ENCODE peak calls at places on chromosomes 16 and 17, in eight cellular contexts. B is right lobe of liver, G is adrenal gland, J is sigmoid colon, R is IMR-90, X is K562, E is uterus, C is ovary. H is an unnamed sample.

GRCh38 chr16:85420501-85421337 is 192.4 kb upstream of the GSE1 start:
- DNase-seq in C (peak; percentile 71), B (peak; percentile 78), E (peak; percentile 35), J (peak; percentile 72), X (peak; percentile 94), R (peak; percentile 20), G (no peak), H (peak; percentile 76)

GRCh38 chr16:54928421-54929089 is 2.1 kb upstream of the IRX5 start:
- DNase-seq in C (no peak), R (no peak), E (peak; percentile 55), J (no peak), B (peak; percentile 70), G (peak; percentile 81), X (peak; percentile 70), H (peak; percentile 54)

GRCh38 chr16:77213542-77214108 is 14.4 kb downstream of the SYCE1L start:
- DNase-seq in J (no peak), R (peak; percentile 86), C (no peak), X (no peak), B (no peak), E (peak; percentile 37), G (peak; percentile 75), H (no peak)

GRCh38 chr17:74786411-74787097 is 10.4 kb upstream of the NAT9 start:
- DNase-seq in E (no peak), R (no peak), J (no peak), B (no peak), C (no peak), G (no peak), X (no peak), H (no peak)

GRCh38 chr16:10172848-10173655 is 9.2 kb downstream of the GRIN2A start:
- DNase-seq in R (no peak), E (no peak), C (no peak), B (no peak), J (no peak), G (no peak), X (no peak), H (no peak)

GRCh38 chr17:47789611-47790520 is 31.7 kb downstream of the OSBPL7 start:
- DNase-seq in B (no peak), X (peak; percentile 26), J (no peak), E (no peak), C (peak; percentile 49), R (peak; percentile 38), G (peak; percentile 72), H (peak; percentile 71)

GRCh38 chr17:82592751-82593589 is 55.3 kb downstream of the WDR45B start:
- DNase-seq in J (peak; percentile 91), B (peak; percentile 66), E (peak; percentile 90), X (peak; percentile 30), G (peak; percentile 93), C (peak; percentile 81), R (peak; percentile 74), H (peak; percentile 88)

GRCh38 chr16:1044515-1045362 is 27.8 kb upstream of the SSTR5 start:
- DNase-seq in J (no peak), G (no peak), B (no peak), E (no peak), R (no peak), C (no peak), X (peak; percentile 70), H (no peak)

GRCh38 chr17:14119546-14119945 is 50.2 kb downstream of the COX10 start:
- DNase-seq in G (no peak), C (no peak), B (no peak), X (no peak), J (no peak), R (no peak), E (no peak), H (no peak)

GRCh38 chr17:29036584-29036983 is 6.4 kb upstream of the PIPOX start:
- DNase-seq in E (no peak), J (no peak), G (no peak), R (no peak), C (no peak), B (no peak), X (no peak), H (no peak)

GRCh38 chr16:11112723-11113348 is 143.2 kb downstream of the SOCS1 start:
- DNase-seq in C (no peak), X (peak; percentile 75), B (no peak), G (peak; percentile 62), E (no peak), J (no peak), R (no peak), H (peak; percentile 37)

GRCh38 chr16:51888021-51888420 is 658.9 kb downstream of the TOX3 start:
- DNase-seq in J (no peak), C (no peak), X (no peak), B (no peak), R (peak; percentile 60), E (no peak), G (no peak), H (no peak)

GRCh38 chr17:66255527-66255971 is 26.3 kb upstream of the APOH start:
- DNase-seq in E (no peak), C (no peak), J (no peak), G (no peak), R (no peak), X (no peak), B (no peak), H (no peak)

GRCh38 chr16:85563515-85564276 is 49.4 kb upstream of the GSE1 start:
- DNase-seq in B (peak; percentile 96), G (peak; percentile 88), C (peak; percentile 79), E (peak; percentile 72), J (peak; percentile 85), R (peak; percentile 37), X (peak; percentile 69), H (peak; percentile 63)

GRCh38 chr16:82038941-82039340 is 3.9 kb downstream of the HSD17B2 start:
- DNase-seq in B (no peak), R (no peak), G (no peak), J (no peak), E (no peak), X (no peak), C (no peak), H (no peak)

GRCh38 chr16:4846503-4846900 is 586 bp downstream of the GLYR1 start:
- DNase-seq in X (no peak), J (peak; percentile 70), R (peak; percentile 55), G (peak; percentile 90), C (no peak), E (no peak), B (peak; percentile 79), H (peak; percentile 71)
- TF ChIP-seq POLR2A in X (no peak), J (no peak), R (peak; percentile 75), G (no peak), C (no peak), E (no peak), B (peak; percentile 11), H (no peak)

DNA sequence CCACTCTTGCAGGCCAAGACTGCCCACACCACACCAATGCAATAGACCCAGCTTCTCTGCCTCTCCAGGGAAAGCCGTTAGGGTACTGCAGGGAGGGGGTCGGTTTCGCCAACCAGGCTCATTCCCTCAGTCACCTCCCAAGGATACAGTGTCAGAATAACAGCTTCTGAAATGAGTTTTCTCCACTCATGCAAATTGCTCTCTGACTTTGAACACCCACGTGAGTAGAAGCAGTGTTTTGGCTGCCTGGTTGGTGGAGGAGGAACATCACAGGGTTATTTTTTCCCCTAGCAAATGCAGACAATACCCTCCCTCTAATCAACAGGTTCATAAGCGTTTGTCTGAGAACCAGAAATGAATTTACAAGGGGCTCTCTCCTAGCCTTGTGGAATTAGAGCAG is 229.6 kb downstream of the MSI2 start:
- DNase-seq in E (no peak), C (no peak), J (no peak), X (no peak), R (no peak), G (no peak), B (no peak), H (no peak)
- H3K4me1 ChIP-seq in E (peaks cover 5% of the 10 kb centered on the region), C (peaks cover 39% of the 10 kb centered on the region), J (peaks cover 47% of the 10 kb centered on the region), X (peaks cover 25% of the 10 kb centered on the region), R (peaks cover 36% of the 10 kb centered on the region), G (peaks cover 27% of the 10 kb centered on the region), B (no peaks in the 10 kb centered on the region), H (no peaks in the 10 kb centered on the region)

DNA sequence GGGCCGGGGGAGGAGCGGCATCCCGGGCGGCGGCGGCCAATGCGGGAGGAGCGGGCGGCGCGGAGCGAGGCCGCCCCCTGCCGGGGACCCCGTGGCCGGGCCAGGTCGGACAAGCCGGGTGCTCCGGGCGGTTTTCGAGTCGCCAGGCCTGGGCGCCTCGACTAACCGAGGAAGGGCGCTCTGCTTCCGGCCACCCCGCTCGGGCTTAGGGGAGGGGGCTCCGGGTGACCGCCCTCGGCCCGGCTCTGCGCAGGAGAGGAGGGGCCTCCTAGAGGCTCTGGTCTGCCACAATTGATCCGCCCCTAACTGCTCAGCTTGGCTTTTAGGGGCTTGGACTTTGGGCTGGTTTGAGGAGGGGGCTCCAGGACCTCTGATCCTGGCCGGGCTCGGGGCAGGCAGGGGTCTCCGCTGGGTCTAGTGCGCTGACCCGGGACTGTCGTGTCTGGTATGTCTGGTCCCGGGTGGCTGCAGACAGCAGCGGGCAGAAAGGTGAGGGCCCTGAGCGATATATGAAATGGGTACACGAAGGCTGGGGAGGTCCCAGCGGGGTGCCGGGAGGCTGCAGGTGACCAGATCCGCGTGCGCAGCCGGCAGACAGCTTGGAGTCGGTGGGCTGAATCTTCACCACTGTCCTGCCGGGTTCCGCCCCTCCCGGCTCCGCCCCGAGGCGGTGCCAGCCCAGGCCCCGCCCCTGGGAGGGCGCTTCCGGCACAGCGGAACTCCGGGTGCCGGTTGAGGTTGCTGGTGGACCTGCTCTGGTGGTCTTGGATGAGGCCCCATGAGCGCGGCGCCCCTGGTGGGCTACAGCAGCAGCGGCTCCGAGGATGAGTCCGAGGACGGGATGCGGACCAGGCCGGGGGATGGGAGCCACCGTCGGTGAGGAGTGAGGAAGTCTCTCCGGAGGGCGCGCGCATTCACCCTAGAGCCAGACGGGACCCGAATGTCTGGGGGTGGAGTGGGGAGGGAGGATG is at the start of gene USB1:
- DNase-seq in J (peak; percentile 92), R (peak; percentile 73), B (peak; percentile 93), G (peak; percentile 90), E (peak; percentile 76), X (peak; percentile 95), C (peak; percentile 90), H (peak; percentile 87)
- TF ChIP-seq POLR2A in J (peak; percentile 79), R (peak; percentile 57), B (peak; percentile 85), G (no peak), E (peak; percentile 77), X (peak; percentile 88), C (peak; percentile 38), H (peak; percentile 31)

DNA sequence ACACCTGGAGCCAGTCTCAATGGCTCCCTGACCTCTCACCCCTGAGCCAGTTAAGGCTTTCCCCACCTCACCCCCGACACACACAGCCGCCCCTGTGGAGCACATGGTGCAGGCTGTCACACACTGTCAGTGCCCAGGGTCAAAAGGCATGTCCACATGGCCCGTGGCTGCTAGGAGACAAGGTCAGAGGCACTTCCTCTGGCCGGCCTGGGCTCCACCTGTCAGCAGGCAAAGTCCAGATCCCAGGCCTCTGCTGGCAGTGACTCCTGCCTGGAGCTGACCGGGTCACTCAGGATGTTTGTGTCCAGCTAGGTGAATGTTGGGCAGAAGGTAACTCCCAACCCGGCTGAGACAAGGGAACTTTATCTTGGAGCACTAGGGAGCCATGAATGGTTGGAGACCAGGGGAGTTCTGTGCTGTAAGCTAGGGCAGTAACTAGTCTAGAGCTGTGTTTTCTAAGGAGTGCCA is 6.0 kb downstream of the SREBF1 start:
- DNase-seq in E (no peak), X (no peak), J (no peak), R (no peak), C (no peak), B (peak; percentile 97), G (peak; percentile 83), H (peak; percentile 52)
- H3K4me1 ChIP-seq in E (no peaks in the 10 kb centered on the region), X (peaks cover 52% of the 10 kb centered on the region), J (peaks cover 73% of the 10 kb centered on the region), R (peaks cover 22% of the 10 kb centered on the region), C (peaks cover 23% of the 10 kb centered on the region), B (peaks cover 96% of the 10 kb centered on the region), G (peaks cover 37% of the 10 kb centered on the region), H (peaks cover 46% of the 10 kb centered on the region)